ENCODE peak calls at places on chromosomes 16 and 17, in four cellular contexts. M is HCEC 1CT; F is activated T-cell treated with anti-CD3 and anti-CD28 coated beads, Interleukin-2, amount 50 U/mL, for 4 hours; Q is NCI-H1092. Y is an unnamed sample.

GRCh38 chr16:77057161-77057736 is 133.7 kb upstream of the MON1B start:
- DNase-seq in M (no peak), Q (no peak), F (no peak), Y (no peak)

GRCh38 chr17:20206068-20206467 is 196.9 kb downstream of the SPECC1 start:
- DNase-seq in F (no peak), Q (no peak), M (no peak), Y (no peak)

GRCh38 chr16:10609410-10609774 is 29.0 kb upstream of the EMP2 start:
- DNase-seq in M (peak; percentile 85), Q (no peak), F (no peak), Y (no peak)

GRCh38 chr16:10946308-10946707 is 1.9 kb downstream of the CLEC16A start:
- DNase-seq in F (no peak), Q (no peak), M (no peak), Y (no peak)

GRCh38 chr16:13873835-13874438 is 46.0 kb upstream of the ERCC4 start:
- DNase-seq in Q (peak; percentile 14), M (no peak), F (no peak), Y (no peak)

GRCh38 chr16:49409121-49409520 is 35.5 kb downstream of the C16orf78 start:
- DNase-seq in Q (no peak), M (no peak), F (no peak), Y (no peak)

GRCh38 chr17:5097101-5097834 is 14.4 kb downstream of the ZNF232 start:
- DNase-seq in F (peak; percentile 38), M (no peak), Q (peak; percentile 59), Y (peak; percentile 50)

GRCh38 chr17:37339321-37339720 is 36.5 kb upstream of the C17orf78 start:
- DNase-seq in Q (no peak), F (no peak), M (no peak), Y (no peak)

GRCh38 chr16:53022374-53022773 is 30.3 kb downstream of the CHD9NB start:
- DNase-seq in Q (peak; percentile 56), M (peak; percentile 36), F (no peak), Y (no peak)

GRCh38 chr17:45296833-45297124 is 20.0 kb downstream of the MAP3K14 start:
- DNase-seq in Q (no peak), F (no peak), M (no peak), Y (no peak)

GRCh38 chr16:84700518-84701277 is 898 bp downstream of the USP10 start:
- DNase-seq in F (peak; percentile 12), Q (no peak), M (no peak), Y (no peak)

GRCh38 chr17:45200701-45201100 is 21.0 kb upstream of the FMNL1 start:
- DNase-seq in M (no peak), F (no peak), Q (no peak), Y (no peak)

GRCh38 chr16:57058291-57058861 is 34.0 kb upstream of the CPNE2 start:
- DNase-seq in Q (no peak), F (no peak), M (no peak), Y (no peak)

GRCh38 chr16:67726106-67727034 is 7.3 kb upstream of the GFOD2 start:
- DNase-seq in F (no peak), Q (no peak), M (no peak), Y (no peak)

GRCh38 chr17:74332763-74333220 is 6.8 kb downstream of the KIF19 start:
- DNase-seq in Q (peak; percentile 92), F (no peak), M (no peak), Y (no peak)

GRCh38 chr16:31476305-31477219 is 4.6 kb downstream of the TGFB1I1 start:
- DNase-seq in M (no peak), Q (no peak), F (peak; percentile 91), Y (peak; percentile 82)

GRCh38 chr16:84738255-84739038 is 38.6 kb downstream of the USP10 start:
- DNase-seq in F (peak; percentile 69), Q (peak; percentile 49), M (peak; percentile 66), Y (peak; percentile 70)

GRCh38 chr17:13597723-13598347 is 3.9 kb downstream of the HS3ST3A1 start:
- DNase-seq in M (peak; percentile 58), F (no peak), Q (no peak), Y (peak; percentile 38)

GRCh38 chr16:19232988-19233387 is 52.5 kb upstream of the CLEC19A start:
- DNase-seq in M (no peak), Q (peak; percentile 26), F (no peak), Y (no peak)

GRCh38 chr16:12499032-12499735 is 304.5 kb downstream of the CPPED1 start:
- DNase-seq in F (no peak), M (no peak), Q (no peak), Y (no peak)

GRCh38 chr17:4477286-4477791 is 21.3 kb upstream of the SPNS2 start:
- DNase-seq in F (no peak), M (no peak), Q (no peak), Y (no peak)

GRCh38 chr16:57098188-57098841 is 5.9 kb downstream of the CPNE2 start:
- DNase-seq in Q (no peak), M (no peak), F (no peak), Y (no peak)

GRCh38 chr17:37662358-37662757 is 19.1 kb upstream of the DDX52 start:
- DNase-seq in M (no peak), F (no peak), Q (no peak), Y (no peak)

GRCh38 chr16:3187798-3188674 is at the start of gene OR1F1:
- DNase-seq in M (peak; percentile 76), Q (no peak), F (peak; percentile 31), Y (peak; percentile 22)

GRCh38 chr16:78368121-78369102 is 269.0 kb downstream of the WWOX start:
- DNase-seq in M (no peak), F (no peak), Q (no peak), Y (no peak)

GRCh38 chr17:46264456-46265198 is 30.3 kb upstream of the LRRC37A start:
- DNase-seq in M (peak; percentile 81), Q (no peak), F (no peak), Y (peak; percentile 13)

GRCh38 chr17:37039269-37039668 is 90.5 kb downstream of the AATF start:
- DNase-seq in F (no peak), Q (no peak), M (no peak), Y (no peak)